ENCODE peak calls at places on chromosome 21, in seven cellular contexts. E, W, Q, L, I, B and C are unnamed samples.
A peak's percentile ranks its signal among the peaks of the same experiment; 100 is the strongest.

GRCh38 chr21:14438204-14438603 is 55.3 kb upstream of the HSPA13 start:
- DNase-seq in L (no peak), Q (no peak), E (no peak), I (no peak), B (no peak), W (no peak), C (no peak)

GRCh38 chr21:26050857-26051256 is 119.7 kb downstream of the APP start:
- DNase-seq in W (no peak), E (no peak), I (no peak), L (no peak), Q (no peak), B (no peak), C (no peak)

GRCh38 chr21:36692125-36692843 is 6.6 kb upstream of the SIM2 start:
- DNase-seq in Q (no peak), I (no peak), E (no peak), L (no peak), B (no peak), W (no peak), C (no peak)

GRCh38 chr21:25133939-25134338 is 473.3 kb downstream of the MRPL39 start:
- DNase-seq in E (no peak), I (no peak), W (no peak), B (no peak), Q (no peak), L (no peak), C (no peak)

GRCh38 chr21:26826801-26827200 is 18.4 kb downstream of the ADAMTS1 start:
- DNase-seq in B (no peak), E (no peak), Q (no peak), W (no peak), I (no peak), L (no peak), C (no peak)

GRCh38 chr21:20627594-20627993 is 370.6 kb upstream of the NCAM2 start:
- DNase-seq in E (no peak), I (no peak), L (no peak), Q (no peak), W (no peak), B (no peak), C (no peak)

GRCh38 chr21:23292292-23292691 is 2294.1 kb downstream of the NCAM2 start:
- DNase-seq in Q (no peak), L (no peak), W (no peak), E (no peak), I (no peak), B (no peak), C (no peak)

GRCh38 chr21:21122680-21123079 is 124.5 kb downstream of the NCAM2 start:
- DNase-seq in Q (no peak), W (no peak), L (no peak), B (no peak), I (no peak), E (no peak), C (no peak)

GRCh38 chr21:41663805-41664788 is 102.8 kb downstream of the RIPK4 start:
- DNase-seq in B (peak; percentile 54), L (no peak), E (no peak), W (peak; percentile 65), Q (no peak), I (no peak), C (no peak)

GRCh38 chr21:26116456-26117011 is 54.0 kb downstream of the APP start:
- DNase-seq in L (no peak), W (no peak), Q (no peak), I (no peak), B (no peak), E (no peak), C (no peak)

GRCh38 chr21:27648560-27648959 is 681.7 kb upstream of the ADAMTS5 start:
- DNase-seq in I (no peak), B (no peak), L (no peak), W (no peak), E (no peak), Q (no peak), C (no peak)

GRCh38 chr21:33238565-33239255 is 9.0 kb downstream of the IFNAR2 start:
- DNase-seq in B (no peak), E (no peak), I (no peak), W (no peak), Q (no peak), L (no peak), C (no peak)

GRCh38 chr21:24225432-24225831 is 1381.8 kb downstream of the MRPL39 start:
- DNase-seq in E (no peak), Q (no peak), W (no peak), I (no peak), L (no peak), B (no peak), C (no peak)

GRCh38 chr21:37855568-37856391 is 60.5 kb downstream of the KCNJ6 start:
- DNase-seq in L (no peak), B (no peak), W (no peak), Q (no peak), I (no peak), E (no peak), C (no peak)

GRCh38 chr21:37460196-37460595 is 93.6 kb downstream of the DYRK1A start:
- DNase-seq in I (no peak), W (peak; percentile 53), B (no peak), E (peak; percentile 72), Q (no peak), L (no peak), C (no peak)

GRCh38 chr21:29186246-29186645 is 55.8 kb downstream of the MAP3K7CL start:
- DNase-seq in Q (no peak), B (no peak), W (no peak), E (no peak), I (no peak), L (no peak), C (no peak)

GRCh38 chr21:41501919-41502318 is 6.0 kb downstream of the TMPRSS2 start:
- DNase-seq in W (peak; percentile 5), I (no peak), L (no peak), Q (no peak), E (no peak), B (no peak), C (no peak)

GRCh38 chr21:26082549-26082948 is 88.0 kb downstream of the APP start:
- DNase-seq in B (no peak), W (no peak), E (no peak), Q (no peak), I (no peak), L (no peak), C (no peak)

GRCh38 chr21:33495743-33496142 is 4.2 kb upstream of the DNAJC28 start:
- DNase-seq in I (no peak), E (peak; percentile 25), Q (no peak), B (no peak), W (no peak), L (no peak), C (no peak)

GRCh38 chr21:25963186-25963585 is 207.4 kb downstream of the APP start:
- DNase-seq in W (peak; percentile 15), E (no peak), Q (no peak), B (no peak), I (no peak), L (no peak), C (no peak)

GRCh38 chr21:40102682-40103081 is 235.4 kb downstream of the PCP4 start:
- DNase-seq in E (no peak), Q (no peak), W (no peak), B (no peak), L (no peak), I (no peak), C (no peak)
- TF ChIP-seq POLR2A in E (no peak), Q (no peak), W (no peak), B (no peak), L (no peak), I (no peak), C (no peak)

GRCh38 chr21:15841856-15842564 is 112.2 kb downstream of the USP25 start:
- DNase-seq in B (no peak), Q (no peak), E (no peak), W (no peak), L (no peak), I (no peak), C (no peak)

GRCh38 chr21:15839601-15840000 is 109.8 kb downstream of the USP25 start:
- DNase-seq in E (no peak), B (no peak), L (no peak), I (no peak), W (no peak), Q (no peak), C (no peak)

GRCh38 chr21:15840406-15840805 is 110.6 kb downstream of the USP25 start:
- DNase-seq in L (no peak), Q (no peak), B (no peak), W (no peak), E (no peak), I (no peak), C (no peak)

GRCh38 chr21:15839026-15839425 is 109.2 kb downstream of the USP25 start:
- DNase-seq in I (no peak), L (no peak), Q (no peak), E (no peak), B (no peak), W (no peak), C (no peak)

DNA sequence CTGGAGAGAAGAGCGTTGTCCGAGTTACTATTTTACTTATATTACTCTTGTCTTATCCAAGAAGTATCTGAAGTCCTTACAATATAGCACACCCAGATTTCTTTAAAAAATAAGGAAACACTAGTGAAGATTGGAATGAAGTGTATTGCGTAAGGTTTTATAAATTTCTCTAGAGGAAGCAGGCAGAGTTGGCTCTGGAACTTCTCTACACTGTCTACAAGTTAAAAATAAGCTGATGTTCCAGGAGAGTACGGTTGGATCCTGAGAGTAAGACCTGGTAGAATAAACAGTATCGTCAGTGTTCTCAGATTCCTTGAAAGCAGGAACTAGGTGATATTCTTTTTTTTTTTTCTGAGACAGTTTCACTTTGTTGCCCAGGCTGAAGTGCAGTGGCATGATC is 107.8 kb downstream of the USP25 start:
- DNase-seq in I (no peak), L (no peak), E (no peak), W (no peak), B (no peak), Q (no peak), C (no peak)
- H3K27ac ChIP-seq in I (no peak overlapping the region), L (peak overlapping the region; percentile 70), E (no peak overlapping the region), W (no peak overlapping the region), B (no peak overlapping the region), Q (peak overlapping the region; percentile 69), C (no peak overlapping the region)

DNA sequence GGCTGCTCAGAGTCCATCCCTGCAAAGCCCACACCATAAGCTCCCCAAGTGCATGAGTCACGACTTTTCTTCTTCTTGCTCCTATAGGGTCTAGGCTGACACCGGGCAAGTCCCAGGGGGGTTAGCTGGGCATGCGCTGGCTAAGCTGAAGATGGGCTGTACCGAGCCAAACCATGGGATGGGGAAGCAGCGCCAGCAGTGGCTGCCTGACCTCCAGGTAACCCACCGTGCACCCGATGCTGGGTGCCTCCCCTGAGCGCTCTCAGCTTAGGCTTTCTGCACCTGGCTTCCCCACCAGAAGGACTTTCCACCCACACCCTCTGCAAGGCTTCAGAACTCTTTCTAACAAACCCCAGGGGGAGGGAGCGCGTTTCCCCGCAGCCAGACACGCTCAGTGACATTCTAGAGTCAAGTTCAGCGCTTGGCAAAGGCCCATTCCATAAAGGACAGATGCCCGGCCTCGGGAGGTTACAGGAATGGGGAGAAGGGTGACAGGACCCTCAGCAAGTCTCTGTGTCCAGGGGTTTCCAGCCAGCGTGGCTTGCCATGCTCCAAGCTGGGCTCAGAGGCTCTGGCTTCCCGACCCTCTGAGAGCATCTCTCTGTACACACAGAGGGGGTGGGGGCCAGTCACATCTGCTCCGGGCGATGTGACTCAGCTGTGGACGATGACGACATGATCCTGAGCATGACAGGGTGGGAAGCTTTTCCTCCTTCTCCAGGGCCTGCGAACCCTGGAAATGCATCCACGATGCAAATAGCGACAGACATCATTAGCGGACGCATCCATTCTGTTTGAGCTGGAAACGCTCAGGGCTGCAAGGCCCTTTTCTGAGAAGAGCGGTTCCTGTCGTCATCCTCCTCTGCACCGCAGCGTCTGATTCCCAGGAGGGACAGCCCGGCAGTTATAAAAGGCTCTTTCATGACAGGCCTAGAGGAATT is 107.8 kb downstream of the SIK1 start:
- DNase-seq in B (no peak), Q (no peak), I (peak; percentile 49), E (peak; percentile 20), L (no peak), W (peak; percentile 55), C (peak; percentile 17)
- TF ChIP-seq EP300 in B (no peak), Q (no peak), I (peak; percentile 66), E (no peak), L (no peak), W (no peak), C (no peak)

GRCh38 chr21:42878993-42879787 is at the start of gene WDR4:
- DNase-seq in I (peak; percentile 96), W (peak; percentile 97), L (peak; percentile 98), E (peak; percentile 100), Q (peak; percentile 98), B (peak; percentile 98), C (peak; percentile 98)
- TF ChIP-seq POLR2A in I (peak; percentile 35), W (peak; percentile 88), L (peak; percentile 64), E (peak; percentile 97), Q (peak; percentile 71), B (no peak), C (peak; percentile 83)